ENCODE peak calls at places on chromosomes 13 and 19, in seven cellular contexts. A is stomach, Q is transverse colon, N is H1, V is tibial nerve, I is K562, W is sigmoid colon. T is an unnamed sample.

GRCh38 chr19:3649888-3650287 is 23.3 kb upstream of the CACTIN start:
- DNase-seq in A (peak), Q (no peak), N (no peak), V (no peak), I (no peak), W (no peak), T (no peak)

GRCh38 chr13:33775339-33776108 is 42.4 kb upstream of the RFC3 start:
- DNase-seq in A (no peak), Q (no peak), N (no peak), V (no peak), I (no peak), W (no peak), T (no peak)

GRCh38 chr19:41646589-41647204 is 19.8 kb upstream of the CEACAM4 start:
- DNase-seq in A (no peak), Q (no peak), N (no peak), V (no peak), I (peak), W (no peak), T (no peak)

GRCh38 chr19:45368737-45369340 is 1.5 kb downstream of the ERCC2 start:
- DNase-seq in A (no peak), Q (no peak), N (no peak), V (no peak), I (peak), W (no peak), T (no peak)

GRCh38 chr13:66803759-66804456 is 426.2 kb downstream of the PCDH9 start:
- DNase-seq in A (no peak), Q (no peak), N (no peak), V (no peak), I (no peak), W (no peak), T (no peak)

GRCh38 chr13:46804391-46804815 is 7.4 kb upstream of the ESD start:
- DNase-seq in A (no peak), Q (no peak), N (no peak), V (no peak), I (no peak), W (no peak), T (no peak)

GRCh38 chr19:44847144-44848035 is 1.3 kb downstream of the NECTIN2 start:
- DNase-seq in A (peak), Q (peak), N (no peak), V (peak), I (peak), W (peak), T (peak)

GRCh38 chr13:64723735-64724134 is 2506.4 kb downstream of the PCDH9 start:
- DNase-seq in A (no peak), Q (no peak), N (peak), V (no peak), I (no peak), W (no peak), T (no peak)

GRCh38 chr19:47406711-47407416 is 12.5 kb downstream of the MEIS3 start:
- DNase-seq in A (no peak), Q (no peak), N (no peak), V (no peak), I (peak), W (no peak), T (no peak)

GRCh38 chr13:73304442-73304841 is 245.6 kb downstream of the KLF5 start:
- DNase-seq in A (no peak), Q (no peak), N (no peak), V (no peak), I (no peak), W (no peak), T (no peak)

GRCh38 chr19:43505186-43505456 is 575 bp upstream of the PHLDB3 start:
- DNase-seq in A (no peak), Q (no peak), N (no peak), V (no peak), I (no peak), W (no peak), T (no peak)

GRCh38 chr19:54418030-54418929 is 3.0 kb downstream of the TTYH1 start:
- DNase-seq in A (no peak), Q (no peak), N (no peak), V (no peak), I (peak), W (no peak), T (no peak)

GRCh38 chr13:75507027-75508001 is 25.3 kb upstream of the TBC1D4 start:
- DNase-seq in A (no peak), Q (no peak), N (no peak), V (no peak), I (no peak), W (no peak), T (no peak)

GRCh38 chr13:28744656-28745055 is 25.9 kb upstream of the SLC46A3 start:
- DNase-seq in A (no peak), Q (no peak), N (no peak), V (no peak), I (no peak), W (no peak), T (no peak)

GRCh38 chr19:54558339-54558738 is 15.3 kb upstream of the LILRA2 start:
- DNase-seq in A (no peak), Q (no peak), N (no peak), V (no peak), I (no peak), W (no peak), T (no peak)

GRCh38 chr13:54029226-54029625 is 1000.6 kb downstream of the OLFM4 start:
- DNase-seq in A (no peak), Q (no peak), N (peak), V (no peak), I (no peak), W (no peak), T (no peak)

GRCh38 chr13:30585748-30586262 is 31.9 kb upstream of the USPL1 start:
- DNase-seq in A (no peak), Q (no peak), N (no peak), V (no peak), I (no peak), W (no peak), T (no peak)

GRCh38 chr13:101341464-101341863 is 74.8 kb downstream of the NALCN start:
- DNase-seq in A (no peak), Q (no peak), N (no peak), V (no peak), I (no peak), W (no peak), T (no peak)

GRCh38 chr13:75550159-75550567 is 572 bp downstream of the UCHL3 start:
- DNase-seq in A (no peak), Q (peak), N (no peak), V (no peak), I (peak), W (no peak), T (no peak)

GRCh38 chr13:29707876-29708543 is 112.5 kb upstream of the SLC7A1 start:
- DNase-seq in A (peak), Q (peak), N (peak), V (no peak), I (peak), W (no peak), T (no peak)

GRCh38 chr13:80276371-80277289 is 64.3 kb downstream of the SPRY2 start:
- DNase-seq in A (no peak), Q (no peak), N (peak), V (no peak), I (no peak), W (no peak), T (no peak)
- TF ChIP-seq EP300 in A (no peak), Q (no peak), N (no peak), V (no peak), I (no peak), W (no peak), T (no peak)

GRCh38 chr13:114108141-114108761 is 24.2 kb downstream of the RASA3 start:
- DNase-seq in A (no peak), Q (peak), N (no peak), V (peak), I (no peak), W (peak), T (peak)
- TF ChIP-seq EP300 in A (no peak), Q (no peak), N (no peak), V (no peak), I (no peak), W (no peak), T (no peak)

GRCh38 chr19:50025794-50026549 is at the start of gene ZNF473:
- DNase-seq in A (peak), Q (peak), N (peak), V (peak), I (peak), W (peak), T (peak)
- TF ChIP-seq EP300 in A (no peak), Q (no peak), N (no peak), V (peak), I (no peak), W (peak), T (no peak)

GRCh38 chr13:55569514-55569913 is 1571.2 kb upstream of the PRR20A start:
- DNase-seq in A (no peak), Q (no peak), N (no peak), V (no peak), I (no peak), W (no peak), T (no peak)

GRCh38 chr13:55572408-55572807 is 1568.3 kb upstream of the PRR20A start:
- DNase-seq in A (no peak), Q (no peak), N (no peak), V (no peak), I (no peak), W (no peak), T (no peak)

GRCh38 chr13:55570371-55570770 is 1570.3 kb upstream of the PRR20A start:
- DNase-seq in A (no peak), Q (no peak), N (no peak), V (no peak), I (no peak), W (no peak), T (no peak)

GRCh38 chr13:55572862-55573261 is 1567.9 kb upstream of the PRR20A start:
- DNase-seq in A (no peak), Q (no peak), N (no peak), V (no peak), I (no peak), W (no peak), T (no peak)

DNA sequence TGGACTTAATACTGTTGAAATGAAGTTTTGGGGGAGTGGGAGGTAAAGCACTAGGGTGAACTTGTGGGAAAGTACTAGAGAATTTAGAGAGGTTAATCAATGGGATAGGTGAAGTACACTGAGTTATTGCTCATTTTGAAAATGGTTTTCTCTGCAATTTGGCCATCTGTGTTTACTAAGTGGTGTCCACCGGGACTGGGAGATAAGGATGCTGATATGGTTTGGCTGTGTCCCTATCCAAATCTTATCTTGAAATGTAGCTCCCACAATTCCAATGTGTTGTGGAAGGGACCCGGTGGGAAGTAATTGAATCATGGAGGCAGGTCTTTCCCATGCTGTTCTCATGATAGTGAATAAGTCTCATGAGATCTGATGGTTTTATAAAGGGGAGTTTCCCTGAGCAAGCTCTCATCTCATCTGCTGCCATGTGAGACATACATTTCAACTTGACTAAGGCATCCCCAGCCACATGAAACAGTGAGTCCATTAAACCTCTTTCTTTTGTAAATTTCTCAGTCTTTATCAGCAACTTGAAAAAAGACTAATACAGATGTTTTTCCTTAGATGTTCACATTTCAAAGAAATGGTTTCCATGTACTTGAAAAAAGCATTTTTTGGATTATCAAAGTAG is 1569.4 kb upstream of the PRR20A start:
- DNase-seq in A (no peak), Q (no peak), N (no peak), V (no peak), I (no peak), W (no peak), T (no peak)
- TF ChIP-seq EP300 in A (no peak), Q (no peak), N (no peak), V (no peak), I (no peak), W (no peak), T (no peak)

DNA sequence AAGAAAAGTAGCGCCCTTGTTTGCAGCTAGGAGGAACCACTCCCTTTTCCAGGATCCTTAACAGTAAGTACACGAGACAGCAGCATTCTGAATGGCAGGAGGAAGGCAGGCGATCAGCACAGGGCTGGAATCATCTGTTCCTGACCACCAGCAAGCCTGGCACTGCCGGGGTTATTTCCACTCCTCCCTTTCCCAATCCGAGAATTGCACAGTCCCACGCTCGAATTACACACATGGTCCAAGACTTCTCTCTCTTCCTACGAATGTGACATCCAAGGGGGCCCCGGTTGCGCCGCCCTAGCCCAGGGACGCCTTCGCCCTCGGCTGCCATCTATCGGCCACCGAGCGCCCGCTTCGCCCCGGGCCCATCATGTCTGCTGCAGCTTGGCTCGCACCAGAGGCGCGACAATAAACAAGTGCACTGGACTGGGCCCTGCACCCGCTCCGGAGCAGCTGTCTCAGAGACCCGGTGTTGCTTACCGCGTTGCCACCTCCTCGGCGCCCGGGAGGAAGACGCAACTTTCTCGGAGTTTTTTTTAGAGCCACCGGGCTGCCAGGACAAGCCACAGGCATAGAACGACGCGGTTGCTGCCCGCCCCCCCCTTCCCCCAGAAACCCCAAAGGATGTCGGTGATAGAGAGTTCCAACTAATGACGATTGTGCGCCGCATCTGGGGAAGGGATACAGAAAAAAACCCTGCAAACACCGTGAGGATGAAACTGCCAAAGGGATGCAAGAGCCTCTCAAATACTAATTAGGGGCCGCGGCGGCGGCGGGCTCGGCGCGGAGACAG is at the start of gene SLITRK5:
- DNase-seq in A (peak), Q (peak), N (no peak), V (peak), I (no peak), W (peak), T (peak)
- TF ChIP-seq EP300 in A (no peak), Q (no peak), N (no peak), V (no peak), I (no peak), W (no peak), T (no peak)

DNA sequence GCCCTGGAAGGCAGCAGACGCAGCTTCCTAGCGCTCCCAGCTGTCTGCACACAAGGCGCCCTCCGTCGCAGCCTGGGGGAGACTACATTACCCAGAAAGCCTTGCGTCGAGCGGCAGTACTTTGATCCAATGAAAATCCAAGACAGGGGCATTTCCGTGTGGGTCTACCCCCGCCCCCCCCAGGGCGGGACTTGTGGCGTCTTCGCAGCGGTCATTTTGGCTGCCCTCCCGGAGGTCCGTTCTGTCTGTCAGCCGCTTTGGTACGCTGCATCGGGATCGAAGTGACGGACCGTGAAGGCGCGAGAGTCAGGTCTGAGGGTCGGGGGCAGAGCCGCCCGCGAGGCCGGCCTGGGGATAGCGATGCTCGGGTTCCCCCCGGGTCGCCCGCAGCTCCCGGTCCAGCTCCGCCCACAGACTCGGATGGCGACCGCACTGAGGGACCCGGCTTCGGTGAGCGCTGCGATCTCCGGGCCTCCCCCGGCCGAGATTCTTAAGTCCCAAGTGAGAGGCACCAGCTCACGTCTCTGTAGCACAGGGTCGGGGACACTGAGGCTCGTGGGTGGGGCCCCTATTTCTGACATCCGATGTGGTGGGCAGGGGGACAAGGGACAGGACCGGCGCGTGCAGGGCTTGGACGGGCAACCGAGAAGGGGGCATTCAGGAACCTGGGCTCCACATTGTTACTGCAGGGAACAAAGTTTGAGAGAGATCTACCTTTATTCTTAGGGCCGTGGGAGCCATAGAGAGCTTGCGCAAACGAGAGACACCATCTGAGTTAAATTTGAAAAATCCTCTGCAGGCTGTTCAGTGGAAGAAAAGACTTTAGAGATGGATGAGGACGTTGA is at the start of gene ZNF211:
- DNase-seq in A (peak), Q (peak), N (peak), V (peak), I (peak), W (peak), T (peak)
- TF ChIP-seq EP300 in A (no peak), Q (no peak), N (no peak), V (peak), I (no peak), W (no peak), T (no peak)

GRCh38 chr13:42720116-42720857 is 61.1 kb upstream of the FAM216B start:
- DNase-seq in A (peak), Q (peak), N (no peak), V (no peak), I (no peak), W (peak), T (peak)
- TF ChIP-seq EP300 in A (no peak), Q (no peak), N (no peak), V (no peak), I (no peak), W (no peak), T (peak)

GRCh38 chr13:32195713-32196112 is 119.5 kb downstream of the ZAR1L start:
- DNase-seq in A (no peak), Q (no peak), N (no peak), V (no peak), I (no peak), W (no peak), T (no peak)
- TF ChIP-seq EP300 in A (no peak), Q (no peak), N (no peak), V (no peak), I (no peak), W (no peak), T (no peak)

T was measured in ovary.